ENCODE peak calls at places on chromosomes 7 and 10, in seven cellular contexts. K is MM.1S, X is K562, Q is GM23248, I is GM23338, H is GM12878, O is keratinocyte. L is an unnamed sample.

GRCh38 chr7:73647725-73648592 is 19.7 kb upstream of the VPS37D start:
- DNase-seq in K (no peak), X (no peak), Q (peak; percentile 48), I (peak; percentile 62), H (no peak), O (no peak), L (no peak)

GRCh38 chr10:48742891-48743845 is 58.5 kb downstream of the WDFY4 start:
- DNase-seq in K (no peak), X (no peak), Q (no peak), I (no peak), H (no peak), O (no peak), L (no peak)

GRCh38 chr7:121994625-121995410 is 121.9 kb downstream of the PTPRZ1 start:
- DNase-seq in K (peak; percentile 83), X (peak; percentile 53), Q (peak; percentile 78), I (peak; percentile 87), H (no peak), O (peak; percentile 61), L (peak; percentile 69)

GRCh38 chr10:11546581-11546980 is 64.9 kb downstream of the USP6NL start:
- DNase-seq in K (no peak), X (no peak), Q (peak; percentile 42), I (no peak), H (no peak), O (no peak), L (peak; percentile 62)

GRCh38 chr10:24869354-24870016 is 82.9 kb downstream of the PRTFDC1 start:
- DNase-seq in K (no peak), X (peak; percentile 32), Q (peak; percentile 51), I (no peak), H (no peak), O (no peak), L (peak; percentile 79)

GRCh38 chr10:98253499-98253898 is 14.5 kb downstream of the LOXL4 start:
- DNase-seq in K (no peak), X (no peak), Q (no peak), I (no peak), H (no peak), O (no peak), L (no peak)

GRCh38 chr10:109103278-109103677 is 820.0 kb downstream of the XPNPEP1 start:
- DNase-seq in K (no peak), X (no peak), Q (no peak), I (no peak), H (no peak), O (no peak), L (no peak)

GRCh38 chr10:132436861-132437410 is 39.9 kb downstream of the PWWP2B start:
- DNase-seq in K (no peak), X (no peak), Q (no peak), I (no peak), H (no peak), O (no peak), L (no peak)

GRCh38 chr10:12041766-12042408 is 722 bp downstream of the UPF2 start:
- DNase-seq in K (peak; percentile 57), X (peak; percentile 22), Q (peak; percentile 68), I (peak; percentile 39), H (no peak), O (no peak), L (peak; percentile 22)

GRCh38 chr10:10482613-10483012 is 535.1 kb upstream of the CELF2 start:
- DNase-seq in K (no peak), X (no peak), Q (no peak), I (no peak), H (no peak), O (no peak), L (no peak)

GRCh38 chr10:99859585-99859984 is 77.1 kb downstream of the ABCC2 start:
- DNase-seq in K (no peak), X (peak; percentile 11), Q (no peak), I (peak; percentile 79), H (no peak), O (no peak), L (no peak)

GRCh38 chr7:101951757-101952156 is 134.3 kb downstream of the CUX1 start:
- DNase-seq in K (no peak), X (no peak), Q (no peak), I (no peak), H (no peak), O (no peak), L (no peak)

GRCh38 chr7:101952355-101953247 is 135.2 kb downstream of the CUX1 start:
- DNase-seq in K (no peak), X (no peak), Q (peak; percentile 91), I (no peak), H (no peak), O (no peak), L (peak; percentile 93)

GRCh38 chr7:101953248-101953819 is 135.9 kb downstream of the CUX1 start:
- DNase-seq in K (no peak), X (no peak), Q (peak; percentile 92), I (no peak), H (peak; percentile 48), O (no peak), L (peak; percentile 89)

GRCh38 chr7:101956130-101956529 is 138.7 kb downstream of the CUX1 start:
- DNase-seq in K (no peak), X (no peak), Q (no peak), I (no peak), H (no peak), O (no peak), L (no peak)

GRCh38 chr7:101954494-101954893 is 137.1 kb downstream of the CUX1 start:
- DNase-seq in K (no peak), X (no peak), Q (no peak), I (no peak), H (no peak), O (no peak), L (no peak)
- H3K79me2 ChIP-seq in K (peaks cover 36% of the 10 kb centered on the region), X (peaks cover 26% of the 10 kb centered on the region), Q (peaks cover 34% of the 10 kb centered on the region), I (peaks cover 97% of the 10 kb centered on the region), H (peaks cover 6% of the 10 kb centered on the region), O (peaks cover 1% of the 10 kb centered on the region), L (peaks cover 8% of the 10 kb centered on the region)

GRCh38 chr10:102682441-102682840 is 31.8 kb downstream of the ARL3 start:
- DNase-seq in K (no peak), X (no peak), Q (no peak), I (no peak), H (no peak), O (no peak), L (no peak)
- H3K4me2 ChIP-seq in K (no peak overlapping the region), X (no peak overlapping the region), Q (no peak overlapping the region), I (no peak overlapping the region), H (no peak overlapping the region), O (no peak overlapping the region), L (no peak overlapping the region)

DNA sequence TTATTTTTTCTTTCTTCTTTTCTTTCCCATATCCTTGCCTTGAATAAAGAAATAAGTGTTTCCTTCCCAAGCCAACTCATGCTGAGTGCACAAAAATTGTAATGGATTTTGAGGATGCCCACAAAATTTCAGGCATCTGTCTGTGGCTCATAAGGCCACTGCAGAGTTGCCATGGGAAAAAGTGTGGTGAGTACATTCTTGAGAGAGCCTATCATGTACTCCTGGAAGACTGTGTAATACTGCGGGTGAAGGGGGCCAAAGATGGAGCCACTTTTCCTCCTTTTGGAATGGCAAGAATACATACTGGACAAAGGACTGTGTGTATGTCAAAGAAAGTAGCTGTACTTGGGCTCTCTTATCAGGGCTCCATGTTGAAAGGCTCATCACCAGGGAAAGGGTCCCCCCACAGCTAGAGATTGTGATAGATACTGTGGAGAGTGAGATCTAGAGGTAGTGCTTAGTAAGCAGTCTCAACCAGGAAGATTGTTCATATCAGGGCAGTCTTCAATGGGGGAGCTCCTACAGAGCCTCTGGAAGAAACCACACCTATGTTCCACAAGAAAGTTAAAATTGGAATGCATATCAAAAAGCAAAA is 341.6 kb upstream of the KCND2 start:
- DNase-seq in K (no peak), X (peak; percentile 56), Q (peak; percentile 4), I (no peak), H (no peak), O (no peak), L (peak; percentile 45)
- TF ChIP-seq EZH2 in K (no peak), X (no peak), Q (no peak), I (no peak), H (no peak), O (no peak), L (no peak)

GRCh38 chr10:58627392-58627791 is 114.7 kb downstream of the BICC1 start:
- DNase-seq in K (no peak), X (no peak), Q (no peak), I (no peak), H (no peak), O (no peak), L (no peak)

GRCh38 chr10:58631715-58632114 is 119.0 kb downstream of the BICC1 start:
- DNase-seq in K (no peak), X (no peak), Q (no peak), I (peak; percentile 49), H (no peak), O (no peak), L (no peak)

GRCh38 chr10:58637372-58637771 is 124.7 kb downstream of the BICC1 start:
- DNase-seq in K (no peak), X (no peak), Q (peak; percentile 96), I (no peak), H (no peak), O (no peak), L (peak; percentile 95)

DNA sequence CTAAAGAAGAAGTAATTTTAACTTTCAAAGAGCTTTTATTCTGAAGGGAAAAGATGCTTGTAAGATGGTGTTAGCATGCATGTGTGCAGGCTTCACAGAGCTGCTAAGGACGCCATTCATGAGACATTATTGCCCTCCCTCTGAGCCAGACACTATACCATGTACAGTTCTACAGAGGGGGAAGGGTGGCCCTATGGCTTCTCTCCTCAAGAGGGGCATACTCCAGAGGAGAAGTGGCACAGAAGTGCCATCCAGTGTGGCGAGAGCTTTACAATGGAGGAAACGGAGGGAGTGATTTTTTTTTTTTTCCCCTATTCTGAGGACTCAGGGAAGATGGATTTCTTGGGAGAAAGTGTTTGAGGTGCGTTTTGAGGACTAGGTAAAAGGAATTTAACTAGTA is 119.5 kb downstream of the BICC1 start:
- DNase-seq in K (no peak), X (no peak), Q (no peak), I (no peak), H (no peak), O (no peak), L (no peak)
- H3K79me2 ChIP-seq in K (no peaks in the 10 kb centered on the region), X (no peaks in the 10 kb centered on the region), Q (peaks cover 99% of the 10 kb centered on the region), I (no peaks in the 10 kb centered on the region), H (no peaks in the 10 kb centered on the region), O (no peaks in the 10 kb centered on the region), L (peaks cover 5% of the 10 kb centered on the region)

GRCh38 chr7:91088156-91088555 is 176.1 kb upstream of the FZD1 start:
- DNase-seq in K (no peak), X (no peak), Q (no peak), I (no peak), H (no peak), O (no peak), L (no peak)
- H3K4me2 ChIP-seq in K (no peak overlapping the region), X (no peak overlapping the region), Q (no peak overlapping the region), I (no peak overlapping the region), H (no peak overlapping the region), O (no peak overlapping the region), L (no peak overlapping the region)

GRCh38 chr7:138338361-138338760 is 121.7 kb upstream of the TRIM24 start:
- DNase-seq in K (no peak), X (no peak), Q (no peak), I (no peak), H (no peak), O (no peak), L (no peak)
- TF ChIP-seq EZH2 in K (no peak), X (no peak), Q (no peak), I (no peak), H (no peak), O (no peak), L (no peak)

DNA sequence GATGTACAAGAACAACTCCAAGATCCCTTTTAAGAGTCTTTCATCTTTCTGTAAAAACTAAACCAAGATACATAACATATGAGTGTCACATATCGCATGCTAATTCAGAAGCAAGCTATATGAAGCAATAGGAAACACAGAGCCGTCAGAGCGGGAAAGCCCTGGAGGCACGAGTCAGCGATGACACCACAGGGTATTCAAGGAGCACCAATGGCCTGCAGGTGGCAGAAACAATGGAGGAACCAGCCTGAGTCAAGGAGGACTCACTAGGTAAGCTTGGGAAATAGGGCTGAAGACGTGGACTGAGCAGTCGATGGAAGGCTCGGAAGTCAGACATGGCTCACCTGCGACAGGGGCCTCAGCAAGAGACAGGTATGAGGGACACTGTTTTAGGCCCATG is 214.4 kb downstream of the FAM107B start:
- DNase-seq in K (no peak), X (no peak), Q (peak; percentile 53), I (peak; percentile 59), H (no peak), O (peak; percentile 85), L (peak; percentile 65)
- H3K79me2 ChIP-seq in K (peaks cover 87% of the 10 kb centered on the region), X (no peaks in the 10 kb centered on the region), Q (no peaks in the 10 kb centered on the region), I (peaks cover 28% of the 10 kb centered on the region), H (peaks cover 65% of the 10 kb centered on the region), O (peaks cover 28% of the 10 kb centered on the region), L (peaks cover 62% of the 10 kb centered on the region)